ENCODE peak calls at places on chromosome 22, in five cellular contexts. P, Q, K, B and L are unnamed samples. For H3K9me3, the result is how much of the 10 kb centered on the place peaks cover.

GRCh38 chr22:49934144-49934890 is 15.9 kb downstream of the CRELD2 start:
- DNase-seq in P (peak), Q (no peak), K (peak), B (no peak), L (no peak)

GRCh38 chr22:41240377-41241132 is at the start of gene CHADL:
- DNase-seq in P (no peak), Q (peak), K (no peak), B (no peak), L (no peak)

GRCh38 chr22:35821654-35822053 is 104.0 kb downstream of the APOL5 start:
- DNase-seq in P (no peak), Q (no peak), K (no peak), B (no peak), L (no peak)

GRCh38 chr22:50396751-50397370 is 53.7 kb downstream of the PPP6R2 start:
- DNase-seq in P (peak), Q (no peak), K (peak), B (no peak), L (no peak)

GRCh38 chr22:50313600-50313999 is 6.2 kb upstream of the PLXNB2 start:
- DNase-seq in P (no peak), Q (no peak), K (no peak), B (no peak), L (no peak)

GRCh38 chr22:44914026-44914721 is 95.6 kb downstream of the PHF21B start:
- DNase-seq in P (no peak), Q (no peak), K (no peak), B (no peak), L (no peak)

GRCh38 chr22:27987557-27987956 is 68.5 kb upstream of the PITPNB start:
- DNase-seq in P (peak), Q (peak), K (peak), B (no peak), L (no peak)

GRCh38 chr22:42962295-42963230 is 52.4 kb downstream of the PACSIN2 start:
- DNase-seq in P (peak), Q (no peak), K (peak), B (no peak), L (no peak)

GRCh38 chr22:49156662-49157285 is 670.9 kb downstream of the BRD1 start:
- DNase-seq in P (no peak), Q (no peak), K (no peak), B (no peak), L (no peak)

GRCh38 chr22:42114721-42115120 is 15.9 kb downstream of the CYP2D6 start:
- DNase-seq in P (peak), Q (peak), K (peak), B (peak), L (no peak)

GRCh38 chr22:39092111-39092867 is 4.8 kb upstream of the APOBEC3H start:
- DNase-seq in P (no peak), Q (no peak), K (no peak), B (no peak), L (no peak)

GRCh38 chr22:44497218-44497903 is 672 bp downstream of the RTL6 start:
- DNase-seq in P (peak), Q (no peak), K (peak), B (peak), L (peak)

GRCh38 chr22:40560551-40560950 is 76.0 kb downstream of the MRTFA start:
- DNase-seq in P (peak), Q (no peak), K (no peak), B (no peak), L (no peak)

GRCh38 chr22:40407831-40408717 is 37.7 kb downstream of the SGSM3 start:
- DNase-seq in P (no peak), Q (no peak), K (no peak), B (no peak), L (no peak)

GRCh38 chr22:38513063-38513462 is 7.0 kb upstream of the DDX17 start:
- DNase-seq in P (no peak), Q (peak), K (no peak), B (no peak), L (no peak)

GRCh38 chr22:39148727-39149535 is 3.5 kb downstream of the CBX7 start:
- DNase-seq in P (no peak), Q (peak), K (peak), B (peak), L (no peak)

GRCh38 chr22:50465066-50465465 is 9.8 kb downstream of the SBF1 start:
- DNase-seq in P (no peak), Q (no peak), K (no peak), B (no peak), L (no peak)

GRCh38 chr22:47739616-47740015 is 977.2 kb downstream of the TBC1D22A start:
- DNase-seq in P (no peak), Q (no peak), K (no peak), B (no peak), L (no peak)

GRCh38 chr22:47739216-47739615 is 976.8 kb downstream of the TBC1D22A start:
- DNase-seq in P (no peak), Q (no peak), K (no peak), B (no peak), L (no peak)

GRCh38 chr22:47736166-47737034 is 974.0 kb downstream of the TBC1D22A start:
- DNase-seq in P (no peak), Q (no peak), K (no peak), B (no peak), L (no peak)

GRCh38 chr22:47738472-47739013 is 976.1 kb downstream of the TBC1D22A start:
- DNase-seq in P (no peak), Q (no peak), K (no peak), B (no peak), L (no peak)

DNA sequence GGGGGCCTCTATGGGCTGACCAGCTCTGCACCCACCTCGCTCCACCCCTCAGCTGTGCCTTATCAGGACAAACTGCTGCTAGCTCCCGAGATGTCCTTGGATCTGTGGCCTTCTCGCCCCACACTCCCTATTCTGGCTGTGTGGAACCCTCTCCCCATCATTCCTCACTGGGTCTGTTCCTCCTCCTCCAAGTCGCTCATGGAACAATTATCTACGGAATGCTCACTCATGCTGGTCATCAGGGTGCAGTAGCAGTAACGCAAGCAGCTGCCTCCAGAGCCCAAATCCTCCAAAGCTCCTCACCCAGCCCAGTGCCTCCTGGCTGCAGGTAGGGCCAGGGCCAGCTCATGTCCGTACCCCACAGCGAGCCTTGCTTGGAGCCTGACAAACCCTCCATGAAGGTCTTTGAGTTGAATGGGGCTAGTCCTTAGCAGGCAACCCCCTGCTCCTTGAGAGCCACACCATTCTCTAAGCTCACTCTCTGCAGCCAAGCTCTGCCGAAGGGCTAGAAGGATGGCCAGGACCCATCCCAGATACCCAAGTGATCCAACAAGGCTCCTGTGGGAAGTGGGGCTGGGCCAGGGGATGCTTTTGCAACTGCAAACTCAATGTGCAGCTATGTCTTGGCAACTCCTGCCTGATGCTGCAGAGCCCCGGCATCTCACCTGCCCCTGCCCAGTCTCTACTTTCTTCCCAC is 977.8 kb downstream of the TBC1D22A start:
- DNase-seq in P (no peak), Q (no peak), K (no peak), B (no peak), L (no peak)
- H3K9me3 ChIP-seq in P (under half), Q (under half), K (under half), B (under half), L (under half)

DNA sequence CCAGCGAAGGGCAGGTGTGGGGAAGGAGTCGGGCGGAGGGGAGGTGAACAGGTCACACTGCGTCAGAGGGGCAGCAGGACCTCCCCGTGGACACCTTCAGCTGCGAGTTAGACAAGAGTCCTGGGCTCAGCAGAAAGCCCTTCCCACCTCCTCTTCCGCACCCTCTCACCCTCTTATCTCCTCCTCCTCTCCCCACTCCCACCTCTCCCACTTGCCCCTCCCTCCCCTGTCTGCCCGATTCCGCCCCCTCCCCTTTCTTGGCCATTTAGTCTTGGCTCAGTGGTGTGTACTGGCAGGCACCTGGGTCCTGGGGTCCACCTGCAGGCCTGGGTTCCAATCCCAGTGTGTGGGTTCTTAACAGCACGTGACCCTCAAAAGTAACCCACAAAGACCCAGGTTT is 37.2 kb downstream of the CYTH4 start:
- DNase-seq in P (no peak), Q (no peak), K (no peak), B (no peak), L (no peak)
- H2BK5ac ChIP-seq in P (no peak), Q (no peak), K (no peak), B (no peak), L (no peak)

GRCh38 chr22:22977479-22978200 is 90.0 kb downstream of the IGLL5 start:
- DNase-seq in P (no peak), Q (no peak), K (no peak), B (no peak), L (no peak)

GRCh38 chr22:22979121-22979724 is 91.1 kb upstream of the GNAZ start:
- DNase-seq in P (no peak), Q (no peak), K (no peak), B (no peak), L (no peak)

GRCh38 chr22:22981670-22982571 is 88.4 kb upstream of the GNAZ start:
- DNase-seq in P (no peak), Q (no peak), K (no peak), B (no peak), L (no peak)

GRCh38 chr22:22978637-22979036 is 91.0 kb downstream of the IGLL5 start:
- DNase-seq in P (no peak), Q (no peak), K (no peak), B (no peak), L (no peak)

DNA sequence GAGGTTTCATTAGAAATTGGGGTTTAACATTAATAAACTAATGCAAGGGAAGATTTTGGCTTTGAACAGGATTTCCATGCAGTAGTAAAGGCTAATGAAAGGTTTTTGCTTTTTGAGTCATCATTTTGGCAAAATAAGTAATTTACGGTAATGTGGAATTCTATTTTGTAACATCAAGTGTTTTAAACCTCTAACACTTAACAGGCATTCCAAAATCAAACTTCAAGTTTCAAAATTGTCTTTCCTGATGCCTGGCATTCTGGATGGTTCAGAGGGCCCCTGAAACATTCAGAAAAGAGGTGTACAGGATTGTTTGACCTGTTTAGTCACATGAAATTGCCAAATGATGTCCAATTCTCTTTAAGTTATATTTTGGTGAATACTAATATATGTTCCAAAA is 90.4 kb upstream of the GNAZ start:
- DNase-seq in P (no peak), Q (no peak), K (no peak), B (no peak), L (no peak)
- H3K9me3 ChIP-seq in P (under half), Q (under half), K (under half), B (under half), L (under half)

GRCh38 chr22:20009018-20009482 is 7.6 kb downstream of the ARVCF start:
- DNase-seq in P (no peak), Q (no peak), K (no peak), B (no peak), L (no peak)
- H2BK5ac ChIP-seq in P (no peak), Q (no peak), K (no peak), B (no peak), L (no peak)

GRCh38 chr22:48102581-48102980 is 1340.1 kb downstream of the TBC1D22A start:
- DNase-seq in P (no peak), Q (peak), K (no peak), B (no peak), L (no peak)

GRCh38 chr22:48104786-48105185 is 1342.3 kb downstream of the TBC1D22A start:
- DNase-seq in P (no peak), Q (no peak), K (no peak), B (no peak), L (no peak)

GRCh38 chr22:48101704-48102103 is 1339.3 kb downstream of the TBC1D22A start:
- DNase-seq in P (no peak), Q (peak), K (no peak), B (peak), L (no peak)

GRCh38 chr22:48104102-48104738 is 1341.8 kb downstream of the TBC1D22A start:
- DNase-seq in P (no peak), Q (no peak), K (no peak), B (no peak), L (no peak)

DNA sequence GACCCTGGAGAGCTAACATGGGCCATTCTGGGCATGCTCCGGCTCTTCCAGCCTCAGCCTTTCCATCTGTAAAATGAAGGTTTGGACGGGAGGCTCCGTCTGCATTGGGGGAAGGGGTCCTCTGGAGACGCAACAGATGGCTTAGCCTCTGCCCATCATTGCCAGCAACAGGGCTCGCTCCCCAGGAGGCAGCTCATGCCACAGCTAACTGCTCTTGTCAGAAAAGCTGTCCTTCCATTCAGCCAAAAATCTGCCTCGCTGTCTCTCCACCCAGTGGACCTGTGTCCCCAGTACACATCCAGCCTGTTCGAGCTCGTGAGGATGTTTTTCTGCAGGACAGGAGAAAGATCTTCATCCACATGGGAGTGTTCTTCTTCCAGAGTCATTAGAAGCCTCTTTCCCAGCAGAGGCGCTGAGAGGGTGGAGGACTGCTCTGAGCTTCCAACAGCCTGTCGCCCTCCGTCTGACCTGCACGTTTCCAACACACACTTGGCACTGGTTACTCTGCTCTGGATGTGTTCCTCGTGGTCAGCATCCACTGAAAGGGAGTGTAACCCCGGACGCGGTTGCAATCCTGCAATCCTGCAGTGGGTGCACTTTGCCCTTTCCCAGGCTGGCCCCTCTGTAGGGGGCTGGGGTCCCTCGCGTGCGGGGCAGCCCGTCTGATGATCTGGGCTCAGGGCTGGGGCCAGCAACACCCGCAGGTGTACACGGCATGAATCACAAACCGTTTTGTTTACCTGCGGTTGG is 1340.9 kb downstream of the TBC1D22A start:
- DNase-seq in P (no peak), Q (no peak), K (no peak), B (peak), L (no peak)
- H3K9me3 ChIP-seq in P (half or more), Q (under half), K (under half), B (under half), L (under half)

GRCh38 chr22:46477967-46478635 is 59.3 kb downstream of the CELSR1 start:
- DNase-seq in P (no peak), Q (no peak), K (no peak), B (no peak), L (no peak)

GRCh38 chr22:46482311-46482710 is 55.1 kb downstream of the CELSR1 start:
- DNase-seq in P (no peak), Q (no peak), K (no peak), B (no peak), L (no peak)

GRCh38 chr22:46481386-46481785 is 56.0 kb downstream of the CELSR1 start:
- DNase-seq in P (no peak), Q (no peak), K (no peak), B (no peak), L (no peak)

GRCh38 chr22:46480396-46480795 is 57.0 kb downstream of the CELSR1 start:
- DNase-seq in P (no peak), Q (no peak), K (no peak), B (no peak), L (no peak)

GRCh38 chr22:46479046-46479445 is 58.4 kb downstream of the CELSR1 start:
- DNase-seq in P (no peak), Q (no peak), K (no peak), B (peak), L (no peak)
- H2BK5ac ChIP-seq in P (no peak), Q (no peak), K (no peak), B (peak), L (no peak)

DNA sequence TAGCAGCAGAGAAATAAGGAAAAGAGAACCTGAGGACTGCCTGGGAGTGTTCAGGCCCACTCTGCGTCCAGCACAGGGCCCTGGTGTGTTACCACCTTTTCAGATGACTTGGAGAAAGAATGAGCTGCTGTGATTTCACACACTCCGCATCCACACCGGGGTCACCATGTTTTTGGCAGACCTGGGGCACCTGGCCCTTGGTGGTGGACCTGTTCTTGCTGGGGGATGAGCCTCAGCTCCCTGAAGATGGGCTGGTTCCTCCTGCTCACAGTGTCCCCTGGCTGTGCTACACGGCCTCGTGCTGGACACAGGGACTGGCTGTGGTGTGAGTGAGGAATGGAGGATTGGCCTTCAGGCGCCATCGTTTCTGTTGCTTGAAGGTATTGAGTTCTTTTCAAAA is 1381.4 kb downstream of the TBC1D22A start:
- DNase-seq in P (no peak), Q (no peak), K (no peak), B (no peak), L (no peak)
- H3K9me3 ChIP-seq in P (half or more), Q (under half), K (under half), B (under half), L (under half)